ENCODE peak calls at places on chromosomes 16 and 17, in ten cellular contexts. One of them, this sample, is unnamed. For H3K27me3 and H3K9me3, the result is how much of the 10 kb centered on the place peaks cover.

GRCh38 chr17:4340914-4341615 is 25.4 kb downstream of the UBE2G1 start:
- DNase-seq in thoracic aorta: no peak
- DNase-seq in testis: no peak
- DNase-seq in GM23248: peak
- DNase-seq in iPS DF 6.9: no peak
- DNase-seq in stomach: no peak
- DNase-seq in AG04450: no peak
- DNase-seq in tibial nerve: no peak
- DNase-seq in PC-3: no peak
- DNase-seq in fibroblast of lung: peak
- DNase-seq in this sample: no peak

GRCh38 chr17:41972571-41973411 is 6.2 kb downstream of the CNP start:
- DNase-seq in GM23248: no peak
- DNase-seq in AG04450: no peak
- DNase-seq in stomach: peak
- DNase-seq in PC-3: peak
- DNase-seq in tibial nerve: no peak
- DNase-seq in iPS DF 6.9: no peak
- DNase-seq in thoracic aorta: no peak
- DNase-seq in fibroblast of lung: no peak
- DNase-seq in testis: no peak
- DNase-seq in this sample: peak

GRCh38 chr16:22141746-22142145 is 20.6 kb upstream of the SDR42E2 start:
- DNase-seq in stomach: no peak
- DNase-seq in iPS DF 6.9: peak
- DNase-seq in PC-3: peak
- DNase-seq in AG04450: no peak
- DNase-seq in testis: no peak
- DNase-seq in thoracic aorta: no peak
- DNase-seq in tibial nerve: no peak
- DNase-seq in fibroblast of lung: no peak
- DNase-seq in GM23248: peak
- DNase-seq in this sample: no peak

GRCh38 chr17:6239237-6239798 is 169.1 kb downstream of the WSCD1 start:
- DNase-seq in iPS DF 6.9: no peak
- DNase-seq in thoracic aorta: no peak
- DNase-seq in PC-3: peak
- DNase-seq in AG04450: no peak
- DNase-seq in testis: no peak
- DNase-seq in stomach: no peak
- DNase-seq in tibial nerve: no peak
- DNase-seq in GM23248: no peak
- DNase-seq in fibroblast of lung: no peak
- DNase-seq in this sample: no peak

GRCh38 chr17:62653831-62654829 is 26.7 kb downstream of the MRC2 start:
- DNase-seq in thoracic aorta: no peak
- DNase-seq in iPS DF 6.9: no peak
- DNase-seq in GM23248: peak
- DNase-seq in PC-3: no peak
- DNase-seq in fibroblast of lung: peak
- DNase-seq in AG04450: no peak
- DNase-seq in tibial nerve: peak
- DNase-seq in stomach: peak
- DNase-seq in testis: peak
- DNase-seq in this sample: peak

GRCh38 chr17:63247706-63248105 is 198.4 kb downstream of the CYB561 start:
- DNase-seq in thoracic aorta: no peak
- DNase-seq in testis: no peak
- DNase-seq in fibroblast of lung: no peak
- DNase-seq in stomach: no peak
- DNase-seq in tibial nerve: no peak
- DNase-seq in AG04450: no peak
- DNase-seq in PC-3: no peak
- DNase-seq in GM23248: peak
- DNase-seq in iPS DF 6.9: no peak
- DNase-seq in this sample: no peak

GRCh38 chr17:63984651-63985386 is 12.1 kb upstream of the SCN4A start:
- DNase-seq in AG04450: peak
- DNase-seq in PC-3: peak
- DNase-seq in fibroblast of lung: peak
- DNase-seq in tibial nerve: no peak
- DNase-seq in thoracic aorta: peak
- DNase-seq in stomach: peak
- DNase-seq in iPS DF 6.9: no peak
- DNase-seq in testis: peak
- DNase-seq in GM23248: peak
- DNase-seq in this sample: no peak

GRCh38 chr16:19419691-19420060 is 2.0 kb downstream of the TMC5 start:
- DNase-seq in thoracic aorta: no peak
- DNase-seq in fibroblast of lung: peak
- DNase-seq in iPS DF 6.9: no peak
- DNase-seq in GM23248: peak
- DNase-seq in PC-3: peak
- DNase-seq in testis: no peak
- DNase-seq in stomach: peak
- DNase-seq in AG04450: no peak
- DNase-seq in tibial nerve: no peak
- DNase-seq in this sample: no peak

GRCh38 chr17:12053552-12053951 is 32.9 kb downstream of the MAP2K4 start:
- DNase-seq in GM23248: no peak
- DNase-seq in AG04450: no peak
- DNase-seq in fibroblast of lung: no peak
- DNase-seq in tibial nerve: no peak
- DNase-seq in iPS DF 6.9: no peak
- DNase-seq in PC-3: no peak
- DNase-seq in stomach: no peak
- DNase-seq in testis: no peak
- DNase-seq in thoracic aorta: no peak
- DNase-seq in this sample: no peak

GRCh38 chr16:3580271-3580670 is 3.1 kb upstream of the NLRC3 start:
- DNase-seq in thoracic aorta: no peak
- DNase-seq in tibial nerve: no peak
- DNase-seq in PC-3: no peak
- DNase-seq in stomach: no peak
- DNase-seq in testis: no peak
- DNase-seq in GM23248: no peak
- DNase-seq in AG04450: no peak
- DNase-seq in fibroblast of lung: no peak
- DNase-seq in iPS DF 6.9: no peak
- DNase-seq in this sample: no peak

GRCh38 chr16:56450275-56450889 is 750 bp downstream of the NUDT21 start:
- DNase-seq in tibial nerve: no peak
- DNase-seq in GM23248: peak
- DNase-seq in testis: no peak
- DNase-seq in fibroblast of lung: peak
- DNase-seq in thoracic aorta: no peak
- DNase-seq in iPS DF 6.9: no peak
- DNase-seq in stomach: no peak
- DNase-seq in PC-3: no peak
- DNase-seq in AG04450: no peak
- DNase-seq in this sample: no peak

GRCh38 chr16:569445-570254 is at the start of gene PIGQ:
- DNase-seq in GM23248: peak
- DNase-seq in thoracic aorta: peak
- DNase-seq in fibroblast of lung: peak
- DNase-seq in AG04450: no peak
- DNase-seq in stomach: peak
- DNase-seq in tibial nerve: no peak
- DNase-seq in iPS DF 6.9: no peak
- DNase-seq in PC-3: peak
- DNase-seq in testis: peak
- DNase-seq in this sample: peak

GRCh38 chr16:27792486-27793275 is 242.7 kb downstream of the KATNIP start:
- DNase-seq in testis: no peak
- DNase-seq in iPS DF 6.9: no peak
- DNase-seq in thoracic aorta: no peak
- DNase-seq in GM23248: no peak
- DNase-seq in PC-3: no peak
- DNase-seq in AG04450: no peak
- DNase-seq in fibroblast of lung: peak
- DNase-seq in stomach: no peak
- DNase-seq in tibial nerve: no peak
- DNase-seq in this sample: no peak

GRCh38 chr17:40791808-40792436 is 7.8 kb downstream of the KRT28 start:
- DNase-seq in PC-3: peak
- DNase-seq in iPS DF 6.9: no peak
- DNase-seq in GM23248: peak
- DNase-seq in fibroblast of lung: peak
- DNase-seq in testis: no peak
- DNase-seq in stomach: no peak
- DNase-seq in tibial nerve: no peak
- DNase-seq in AG04450: peak
- DNase-seq in thoracic aorta: no peak
- DNase-seq in this sample: no peak

GRCh38 chr17:72422505-72423285 is 301.9 kb downstream of the SOX9 start:
- DNase-seq in stomach: peak
- DNase-seq in testis: no peak
- DNase-seq in iPS DF 6.9: no peak
- DNase-seq in PC-3: peak
- DNase-seq in thoracic aorta: no peak
- DNase-seq in fibroblast of lung: peak
- DNase-seq in tibial nerve: peak
- DNase-seq in AG04450: peak
- DNase-seq in GM23248: peak
- DNase-seq in this sample: no peak

GRCh38 chr17:39199673-39199985 is 454 bp upstream of the RPL19 start:
- DNase-seq in PC-3: no peak
- DNase-seq in fibroblast of lung: no peak
- DNase-seq in iPS DF 6.9: no peak
- DNase-seq in thoracic aorta: no peak
- DNase-seq in tibial nerve: no peak
- DNase-seq in testis: no peak
- DNase-seq in AG04450: no peak
- DNase-seq in stomach: no peak
- DNase-seq in GM23248: no peak
- DNase-seq in this sample: no peak
- H3K27ac ChIP-seq in PC-3: peak
- H3K27ac ChIP-seq in fibroblast of lung: peak
- H3K27ac ChIP-seq in iPS DF 6.9: no peak
- H3K27ac ChIP-seq in thoracic aorta: peak
- H3K27ac ChIP-seq in tibial nerve: peak
- H3K27ac ChIP-seq in testis: peak
- H3K27ac ChIP-seq in AG04450: no peak
- H3K27ac ChIP-seq in stomach: peak
- H3K27ac ChIP-seq in GM23248: peak
- H3K27ac ChIP-seq in this sample: peak

DNA sequence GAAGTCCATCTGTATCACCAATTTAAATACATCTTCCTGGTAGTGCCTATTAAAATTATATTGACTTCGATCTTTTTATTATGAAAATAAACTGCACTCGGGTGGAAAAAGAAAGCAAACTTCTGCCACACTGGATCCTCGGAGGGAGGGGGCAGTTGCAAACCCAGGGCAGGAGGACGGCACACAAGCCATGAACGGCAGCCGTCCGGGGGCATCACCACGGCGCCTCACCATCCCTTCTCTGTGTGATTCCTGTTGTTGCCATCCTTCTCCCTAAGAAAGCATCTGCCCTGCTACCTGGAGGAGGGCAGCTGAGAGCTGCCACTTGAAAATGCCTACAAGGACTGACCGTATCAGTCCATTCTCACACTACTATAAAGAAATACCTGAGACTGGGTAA is 53.9 kb upstream of the ENPP7 start:
- DNase-seq in iPS DF 6.9: no peak
- DNase-seq in stomach: no peak
- DNase-seq in AG04450: no peak
- DNase-seq in thoracic aorta: no peak
- DNase-seq in tibial nerve: no peak
- DNase-seq in fibroblast of lung: no peak
- DNase-seq in GM23248: no peak
- DNase-seq in testis: no peak
- DNase-seq in PC-3: no peak
- DNase-seq in this sample: no peak
- H3K27me3 ChIP-seq in iPS DF 6.9: under half
- H3K27me3 ChIP-seq in stomach: half or more
- H3K27me3 ChIP-seq in AG04450: under half
- H3K27me3 ChIP-seq in thoracic aorta: under half
- H3K27me3 ChIP-seq in tibial nerve: under half
- H3K27me3 ChIP-seq in fibroblast of lung: under half
- H3K27me3 ChIP-seq in GM23248: under half
- H3K27me3 ChIP-seq in testis: under half
- H3K27me3 ChIP-seq in PC-3: half or more
- H3K27me3 ChIP-seq in this sample: under half

DNA sequence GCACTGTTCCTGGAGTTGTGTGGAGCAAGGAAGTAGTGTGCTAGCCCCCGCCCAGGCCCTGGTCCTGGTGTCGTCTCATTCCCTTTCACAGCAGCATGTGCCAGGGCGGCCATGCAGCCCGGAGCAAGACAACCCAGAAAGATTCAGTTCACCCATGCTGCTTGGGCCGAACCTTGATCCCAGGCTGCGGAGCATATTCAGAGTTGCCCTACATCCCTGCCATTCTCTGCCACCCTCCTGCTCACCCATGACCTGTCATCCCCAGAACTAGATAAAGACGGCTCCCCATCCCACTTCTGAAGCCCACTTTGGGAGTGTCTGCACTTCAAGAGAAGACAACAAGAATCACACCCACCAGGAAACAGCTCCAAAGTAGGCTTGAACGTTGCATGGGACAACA is 2452.5 kb downstream of the TP53TG3F start:
- DNase-seq in PC-3: no peak
- DNase-seq in tibial nerve: no peak
- DNase-seq in fibroblast of lung: no peak
- DNase-seq in AG04450: no peak
- DNase-seq in iPS DF 6.9: no peak
- DNase-seq in GM23248: no peak
- DNase-seq in testis: no peak
- DNase-seq in stomach: no peak
- DNase-seq in thoracic aorta: no peak
- DNase-seq in this sample: no peak
- H3K9me3 ChIP-seq in PC-3: under half
- H3K9me3 ChIP-seq in tibial nerve: under half
- H3K9me3 ChIP-seq in fibroblast of lung: under half
- H3K9me3 ChIP-seq in AG04450: under half
- H3K9me3 ChIP-seq in iPS DF 6.9: under half
- H3K9me3 ChIP-seq in GM23248: under half
- H3K9me3 ChIP-seq in testis: under half
- H3K9me3 ChIP-seq in stomach: under half
- H3K9me3 ChIP-seq in thoracic aorta: under half
- H3K9me3 ChIP-seq in this sample: under half

DNA sequence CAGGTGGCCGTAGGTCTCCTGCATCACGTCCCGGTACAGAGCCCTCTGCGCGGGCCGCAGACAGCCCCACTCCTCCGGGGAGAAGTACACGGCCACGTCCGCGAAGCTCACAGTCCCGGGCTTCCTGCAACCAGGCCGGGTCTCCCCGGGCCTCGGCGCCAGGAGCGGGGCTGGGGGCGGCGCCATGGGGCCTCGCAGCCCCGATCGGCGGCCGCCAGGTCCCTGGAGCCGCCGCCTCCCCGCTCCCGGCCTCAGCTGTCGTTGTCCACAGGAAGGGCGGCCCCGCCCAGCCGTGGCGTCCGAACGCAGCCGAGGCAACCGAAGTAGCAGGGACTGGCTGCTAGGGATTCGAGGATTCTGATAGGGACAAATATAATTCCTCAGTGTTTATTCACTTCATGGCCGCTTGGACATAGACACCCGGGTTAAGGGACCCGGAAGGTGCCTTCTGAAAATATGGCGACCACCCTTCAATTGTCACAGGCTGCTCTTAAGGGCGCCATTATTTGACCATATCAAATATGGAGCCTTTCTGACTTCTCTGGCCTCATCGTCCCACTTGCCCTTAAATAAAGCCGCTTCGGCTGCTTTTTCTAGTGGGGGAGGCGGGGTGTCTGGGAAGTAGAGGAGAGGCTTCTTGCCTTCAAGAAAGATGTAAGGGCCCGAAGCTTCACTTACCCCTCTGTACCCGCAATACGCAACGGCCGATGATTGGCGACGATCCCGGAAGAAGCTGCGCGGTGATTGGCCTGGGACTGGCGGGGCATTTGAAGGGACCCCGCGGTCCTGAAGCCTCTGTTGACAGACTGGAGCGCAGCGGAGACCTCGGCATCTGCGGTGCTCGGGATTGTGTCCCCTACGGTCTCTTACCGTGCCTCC is at the start of gene ZNF688:
- DNase-seq in stomach: peak
- DNase-seq in thoracic aorta: peak
- DNase-seq in PC-3: peak
- DNase-seq in GM23248: peak
- DNase-seq in testis: peak
- DNase-seq in AG04450: peak
- DNase-seq in tibial nerve: peak
- DNase-seq in iPS DF 6.9: peak
- DNase-seq in fibroblast of lung: peak
- DNase-seq in this sample: peak
- H3K27ac ChIP-seq in stomach: peak
- H3K27ac ChIP-seq in thoracic aorta: peak
- H3K27ac ChIP-seq in PC-3: peak
- H3K27ac ChIP-seq in GM23248: peak
- H3K27ac ChIP-seq in testis: peak
- H3K27ac ChIP-seq in AG04450: peak
- H3K27ac ChIP-seq in tibial nerve: peak
- H3K27ac ChIP-seq in iPS DF 6.9: no peak
- H3K27ac ChIP-seq in fibroblast of lung: peak
- H3K27ac ChIP-seq in this sample: peak